ENCODE peak calls at places on chromosomes 5 and 9, in nine cellular contexts. X is CD8-positive, alpha-beta memory T cell; R is epithelial cell of esophagus; C is activated B cell treated with CpG ODN at 0.5 μM for 24 hours; K is mesenchymal stem cell; N is T-cell; P is foreskin fibroblast; F is OCI-LY7; U is HS-27A. S is an unnamed sample.

GRCh38 chr9:4143951-4144717 is 155.7 kb downstream of the GLIS3 start:
- DNase-seq in X (no peak), R (peak; percentile 77), C (no peak), K (peak; percentile 55), N (no peak), P (peak; percentile 41), F (no peak), U (no peak), S (no peak)

GRCh38 chr9:5512658-5513452 is 2.5 kb downstream of the PDCD1LG2 start:
- DNase-seq in X (no peak), R (no peak), C (no peak), K (no peak), N (no peak), P (no peak), F (no peak), U (no peak), S (no peak)

GRCh38 chr5:132812949-132813598 is at the start of gene SOWAHA:
- DNase-seq in X (no peak), R (no peak), C (no peak), K (no peak), N (no peak), P (no peak), F (no peak), U (no peak), S (peak; percentile 76)

GRCh38 chr9:99966720-99967119 is 60.3 kb downstream of the STX17 start:
- DNase-seq in X (no peak), R (peak; percentile 84), C (no peak), K (peak; percentile 38), N (no peak), P (no peak), F (no peak), U (peak; percentile 8), S (no peak)

GRCh38 chr9:1939466-1939865 is 75.7 kb upstream of the SMARCA2 start:
- DNase-seq in X (no peak), R (no peak), C (no peak), K (no peak), N (no peak), P (no peak), F (peak; percentile 6), U (no peak), S (no peak)

GRCh38 chr5:28399211-28399610 is 1360.8 kb upstream of the CDH9 start:
- DNase-seq in X (no peak), R (no peak), C (no peak), K (no peak), N (no peak), P (no peak), F (no peak), U (no peak), S (no peak)

GRCh38 chr5:109928046-109928445 is 238.3 kb downstream of the MAN2A1 start:
- DNase-seq in X (no peak), R (no peak), C (no peak), K (no peak), N (no peak), P (no peak), F (no peak), U (no peak), S (no peak)

GRCh38 chr9:114366334-114367128 is 21.3 kb downstream of the AKNA start:
- DNase-seq in X (peak; percentile 71), R (peak; percentile 30), C (no peak), K (peak; percentile 94), N (no peak), P (peak; percentile 77), F (peak; percentile 68), U (peak; percentile 61), S (no peak)

GRCh38 chr5:59401637-59402036 is 491.9 kb downstream of the PDE4D start:
- DNase-seq in X (no peak), R (no peak), C (no peak), K (no peak), N (no peak), P (no peak), F (no peak), U (no peak), S (no peak)

GRCh38 chr9:137077758-137078693 is 709 bp downstream of the UAP1L1 start:
- DNase-seq in X (peak; percentile 68), R (no peak), C (peak; percentile 38), K (peak; percentile 28), N (no peak), P (no peak), F (peak; percentile 42), U (no peak), S (no peak)

GRCh38 chr9:87950296-87950695 is 24.0 kb downstream of the CDK20 start:
- DNase-seq in X (no peak), R (no peak), C (no peak), K (no peak), N (no peak), P (no peak), F (no peak), U (no peak), S (no peak)

GRCh38 chr9:108991479-108991878 is 21.8 kb downstream of the CTNNAL1 start:
- DNase-seq in X (no peak), R (no peak), C (no peak), K (no peak), N (no peak), P (no peak), F (no peak), U (no peak), S (peak; percentile 30)

GRCh38 chr9:121620777-121621437 is 30.5 kb upstream of the DAB2IP start:
- DNase-seq in X (no peak), R (peak; percentile 31), C (no peak), K (peak; percentile 35), N (no peak), P (no peak), F (peak; percentile 57), U (no peak), S (peak; percentile 79)

GRCh38 chr9:2344436-2344835 is 277.2 kb upstream of the VLDLR start:
- DNase-seq in X (no peak), R (no peak), C (no peak), K (no peak), N (no peak), P (no peak), F (no peak), U (no peak), S (no peak)

GRCh38 chr9:100459963-100460362 is 13.0 kb upstream of the TMEFF1 start:
- DNase-seq in X (no peak), R (no peak), C (no peak), K (no peak), N (no peak), P (no peak), F (no peak), U (no peak), S (no peak)

GRCh38 chr9:114525505-114525904 is 20.2 kb upstream of the WHRN start:
- DNase-seq in X (no peak), R (peak; percentile 77), C (no peak), K (peak; percentile 33), N (no peak), P (no peak), F (no peak), U (peak; percentile 66), S (no peak)

GRCh38 chr9:129476821-129477611 is 143.9 kb downstream of the C9orf50 start:
- DNase-seq in X (no peak), R (no peak), C (no peak), K (peak; percentile 48), N (no peak), P (no peak), F (no peak), U (no peak), S (no peak)

GRCh38 chr5:164076571-164076970 is 571.2 kb downstream of the MAT2B start:
- DNase-seq in X (no peak), R (no peak), C (no peak), K (no peak), N (no peak), P (no peak), F (no peak), U (no peak), S (no peak)

GRCh38 chr5:80246995-80247729 is 8.7 kb downstream of the SERINC5 start:
- DNase-seq in X (peak; percentile 52), R (peak; percentile 99), C (no peak), K (peak; percentile 89), N (no peak), P (peak; percentile 90), F (no peak), U (no peak), S (no peak)

GRCh38 chr9:3648266-3648665 is 122.5 kb upstream of the RFX3 start:
- DNase-seq in X (no peak), R (no peak), C (no peak), K (no peak), N (no peak), P (no peak), F (no peak), U (no peak), S (no peak)

GRCh38 chr5:177366528-177367322 is 9.0 kb downstream of the RGS14 start:
- DNase-seq in X (no peak), R (peak; percentile 73), C (no peak), K (peak; percentile 86), N (no peak), P (peak; percentile 84), F (no peak), U (no peak), S (peak; percentile 24)

GRCh38 chr5:123209163-123210013 is 120.3 kb downstream of the PRDM6 start:
- DNase-seq in X (no peak), R (peak; percentile 87), C (no peak), K (peak; percentile 92), N (no peak), P (peak; percentile 69), F (no peak), U (no peak), S (no peak)

GRCh38 chr9:128940271-128940921 is 7.0 kb downstream of the DOLK start:
- DNase-seq in X (peak; percentile 30), R (no peak), C (no peak), K (no peak), N (no peak), P (no peak), F (no peak), U (no peak), S (peak; percentile 70)

GRCh38 chr5:133524597-133524996 is 87.7 kb downstream of the FSTL4 start:
- DNase-seq in X (no peak), R (no peak), C (no peak), K (no peak), N (no peak), P (no peak), F (no peak), U (no peak), S (no peak)

GRCh38 chr5:109410389-109411174 is 808 bp upstream of the PJA2 start:
- DNase-seq in X (peak; percentile 62), R (peak; percentile 62), C (peak; percentile 49), K (peak; percentile 96), N (peak; percentile 17), P (peak; percentile 84), F (peak; percentile 61), U (peak; percentile 38), S (peak; percentile 76)

GRCh38 chr9:124124729-124125589 is 113.4 kb downstream of the LHX2 start:
- DNase-seq in X (no peak), R (no peak), C (no peak), K (no peak), N (no peak), P (no peak), F (no peak), U (no peak), S (no peak)

GRCh38 chr5:134240421-134240962 is 14.6 kb upstream of the PPP2CA start:
- DNase-seq in X (no peak), R (peak; percentile 77), C (no peak), K (peak; percentile 78), N (no peak), P (peak; percentile 66), F (no peak), U (no peak), S (peak; percentile 20)

S was measured in WERI-Rb-1.